ENCODE peak calls at places on chromosomes 2 and 18, in nine cellular contexts. One of them, this sample, is unnamed.

GRCh38 chr2:219560893-219561178 is 10.5 kb downstream of the OBSL1 start:
- DNase-seq in Right ventricle myocardium superior: no peak
- DNase-seq in GM06990: no peak
- DNase-seq in activated T-cell treated with anti-CD3 and anti-CD28 coated beads for 1 hour: no peak
- DNase-seq in NCI-H1417: no peak
- DNase-seq in T1000: no peak
- DNase-seq in H4: no peak
- DNase-seq in hippocampal formation: no peak
- DNase-seq in stimulated activated CD4-positive, alpha-beta T cell treated with anti-CD3 and anti-CD28 coated beads, TNF-alpha, amount 100 ng/mL, for 4 hours: no peak
- DNase-seq in this sample: no peak

GRCh38 chr2:218357194-218358177 is 829 bp downstream of the CATIP start:
- DNase-seq in stimulated activated CD4-positive, alpha-beta T cell treated with anti-CD3 and anti-CD28 coated beads, TNF-alpha, amount 100 ng/mL, for 4 hours: no peak
- DNase-seq in NCI-H1417: no peak
- DNase-seq in Right ventricle myocardium superior: no peak
- DNase-seq in H4: no peak
- DNase-seq in activated T-cell treated with anti-CD3 and anti-CD28 coated beads for 1 hour: no peak
- DNase-seq in hippocampal formation: no peak
- DNase-seq in GM06990: no peak
- DNase-seq in T1000: no peak
- DNase-seq in this sample: no peak

GRCh38 chr2:18149660-18150246 is 271.3 kb downstream of the KCNS3 start:
- DNase-seq in GM06990: no peak
- DNase-seq in H4: no peak
- DNase-seq in stimulated activated CD4-positive, alpha-beta T cell treated with anti-CD3 and anti-CD28 coated beads, TNF-alpha, amount 100 ng/mL, for 4 hours: no peak
- DNase-seq in NCI-H1417: peak
- DNase-seq in hippocampal formation: peak
- DNase-seq in activated T-cell treated with anti-CD3 and anti-CD28 coated beads for 1 hour: no peak
- DNase-seq in Right ventricle myocardium superior: no peak
- DNase-seq in T1000: no peak
- DNase-seq in this sample: no peak

GRCh38 chr18:54734059-54734458 is 94.2 kb upstream of the RAB27B start:
- DNase-seq in hippocampal formation: no peak
- DNase-seq in stimulated activated CD4-positive, alpha-beta T cell treated with anti-CD3 and anti-CD28 coated beads, TNF-alpha, amount 100 ng/mL, for 4 hours: no peak
- DNase-seq in T1000: peak
- DNase-seq in NCI-H1417: no peak
- DNase-seq in H4: peak
- DNase-seq in activated T-cell treated with anti-CD3 and anti-CD28 coated beads for 1 hour: no peak
- DNase-seq in GM06990: no peak
- DNase-seq in Right ventricle myocardium superior: no peak
- DNase-seq in this sample: no peak

GRCh38 chr2:12754643-12755042 is 37.9 kb downstream of the TRIB2 start:
- DNase-seq in stimulated activated CD4-positive, alpha-beta T cell treated with anti-CD3 and anti-CD28 coated beads, TNF-alpha, amount 100 ng/mL, for 4 hours: no peak
- DNase-seq in activated T-cell treated with anti-CD3 and anti-CD28 coated beads for 1 hour: no peak
- DNase-seq in Right ventricle myocardium superior: no peak
- DNase-seq in NCI-H1417: no peak
- DNase-seq in T1000: no peak
- DNase-seq in hippocampal formation: no peak
- DNase-seq in GM06990: no peak
- DNase-seq in H4: no peak
- DNase-seq in this sample: no peak

GRCh38 chr2:8567469-8568108 is 114.3 kb upstream of the ID2 start:
- DNase-seq in stimulated activated CD4-positive, alpha-beta T cell treated with anti-CD3 and anti-CD28 coated beads, TNF-alpha, amount 100 ng/mL, for 4 hours: no peak
- DNase-seq in GM06990: no peak
- DNase-seq in hippocampal formation: no peak
- DNase-seq in NCI-H1417: no peak
- DNase-seq in Right ventricle myocardium superior: no peak
- DNase-seq in T1000: no peak
- DNase-seq in H4: no peak
- DNase-seq in activated T-cell treated with anti-CD3 and anti-CD28 coated beads for 1 hour: no peak
- DNase-seq in this sample: peak

GRCh38 chr2:151264157-151264835 is 2.6 kb upstream of the RBM43 start:
- DNase-seq in NCI-H1417: no peak
- DNase-seq in stimulated activated CD4-positive, alpha-beta T cell treated with anti-CD3 and anti-CD28 coated beads, TNF-alpha, amount 100 ng/mL, for 4 hours: no peak
- DNase-seq in hippocampal formation: no peak
- DNase-seq in activated T-cell treated with anti-CD3 and anti-CD28 coated beads for 1 hour: no peak
- DNase-seq in GM06990: no peak
- DNase-seq in H4: no peak
- DNase-seq in T1000: no peak
- DNase-seq in Right ventricle myocardium superior: no peak
- DNase-seq in this sample: no peak

GRCh38 chr2:235813398-235813797 is 319.6 kb downstream of the AGAP1 start:
- DNase-seq in hippocampal formation: no peak
- DNase-seq in NCI-H1417: no peak
- DNase-seq in activated T-cell treated with anti-CD3 and anti-CD28 coated beads for 1 hour: no peak
- DNase-seq in GM06990: no peak
- DNase-seq in stimulated activated CD4-positive, alpha-beta T cell treated with anti-CD3 and anti-CD28 coated beads, TNF-alpha, amount 100 ng/mL, for 4 hours: no peak
- DNase-seq in Right ventricle myocardium superior: no peak
- DNase-seq in H4: no peak
- DNase-seq in T1000: no peak
- DNase-seq in this sample: peak

This sample was measured in islet precursor cell.